ENCODE peak calls at places on chromosomes 3 and 15, in four cellular contexts. Q is neural crest cell, W is coronary artery, H is H9. O is an unnamed sample.
A peak's percentile ranks its signal among the peaks of the same experiment; 100 is the strongest.

GRCh38 chr3:11734-12133 is 184.8 kb upstream of the CHL1 start:
- DNase-seq in Q (no peak), W (no peak), H (peak; percentile 37), O (no peak)

GRCh38 chr3:194446754-194447153 is 40.0 kb downstream of the ATP13A3 start:
- DNase-seq in Q (no peak), W (no peak), H (no peak), O (no peak)

GRCh38 chr3:47283596-47284364 is 1.0 kb downstream of the KLHL18 start:
- DNase-seq in Q (no peak), W (no peak), H (peak; percentile 62), O (peak; percentile 36)

GRCh38 chr3:174329321-174329720 is 529.8 kb upstream of the NAALADL2 start:
- DNase-seq in Q (no peak), W (no peak), H (no peak), O (no peak)

GRCh38 chr15:74307827-74308642 is 59.4 kb downstream of the CYP11A1 start:
- DNase-seq in Q (peak; percentile 47), W (no peak), H (peak; percentile 67), O (no peak)

GRCh38 chr3:126147932-126148683 is 32.3 kb downstream of the ALDH1L1 start:
- DNase-seq in Q (no peak), W (no peak), H (peak; percentile 16), O (no peak)

GRCh38 chr3:22176911-22177310 is 425.9 kb upstream of the ZNF385D start:
- DNase-seq in Q (no peak), W (no peak), H (no peak), O (no peak)

GRCh38 chr3:155442066-155442465 is 148.6 kb upstream of the STRIT1 start:
- DNase-seq in Q (no peak), W (no peak), H (no peak), O (no peak)

GRCh38 chr3:3334456-3334855 is 155.0 kb upstream of the CRBN start:
- DNase-seq in Q (no peak), W (no peak), H (no peak), O (no peak)

GRCh38 chr3:194396561-194396896 is 2.5 kb downstream of the GP5 start:
- DNase-seq in Q (no peak), W (no peak), H (no peak), O (no peak)

GRCh38 chr3:64971584-64971983 is 283.8 kb upstream of the ADAMTS9 start:
- DNase-seq in Q (no peak), W (no peak), H (no peak), O (no peak)

GRCh38 chr3:7307410-7307809 is 446.5 kb downstream of the GRM7 start:
- DNase-seq in Q (no peak), W (no peak), H (no peak), O (no peak)

GRCh38 chr15:59011262-59011947 is 23.9 kb downstream of the RNF111 start:
- DNase-seq in Q (no peak), W (no peak), H (no peak), O (no peak)

GRCh38 chr3:151403246-151403645 is 18.7 kb upstream of the P2RY12 start:
- DNase-seq in Q (no peak), W (no peak), H (no peak), O (no peak)

GRCh38 chr3:154144825-154145465 is 23.8 kb downstream of the ARHGEF26 start:
- DNase-seq in Q (no peak), W (no peak), H (no peak), O (no peak)

GRCh38 chr3:169002689-169003088 is 660.8 kb downstream of the MECOM start:
- DNase-seq in Q (no peak), W (no peak), H (no peak), O (no peak)

GRCh38 chr3:14492948-14493881 is 46.9 kb downstream of the GRIP2 start:
- DNase-seq in Q (no peak), W (no peak), H (no peak), O (no peak)

GRCh38 chr3:120560304-120561250 is 35.6 kb upstream of the NDUFB4 start:
- DNase-seq in Q (no peak), W (no peak), H (peak; percentile 55), O (no peak)

GRCh38 chr3:5160926-5161858 is 26.3 kb upstream of the EDEM1 start:
- DNase-seq in Q (no peak), W (no peak), H (no peak), O (no peak)

GRCh38 chr3:194328080-194328571 is 23.0 kb downstream of the CPN2 start:
- DNase-seq in Q (no peak), W (no peak), H (peak; percentile 35), O (no peak)

GRCh38 chr3:88742674-88743507 is 364.5 kb upstream of the EPHA3 start:
- DNase-seq in Q (no peak), W (no peak), H (no peak), O (no peak)

GRCh38 chr3:142117452-142117851 is 31.9 kb downstream of the TFDP2 start:
- DNase-seq in Q (no peak), W (no peak), H (no peak), O (no peak)

GRCh38 chr3:86793786-86794185 is 197.2 kb downstream of the VGLL3 start:
- DNase-seq in Q (no peak), W (no peak), H (no peak), O (no peak)

GRCh38 chr15:82832601-82833209 is 23.3 kb downstream of the WHAMM start:
- DNase-seq in Q (no peak), W (no peak), H (no peak), O (no peak)

GRCh38 chr3:38099518-38099917 is 37.4 kb downstream of the ACAA1 start:
- DNase-seq in Q (no peak), W (no peak), H (peak; percentile 63), O (no peak)

GRCh38 chr3:38097446-38098375 is 39.2 kb downstream of the ACAA1 start:
- DNase-seq in Q (no peak), W (peak; percentile 56), H (peak; percentile 33), O (no peak)

GRCh38 chr3:38094999-38095398 is 41.9 kb downstream of the ACAA1 start:
- DNase-seq in Q (no peak), W (no peak), H (no peak), O (no peak)

GRCh38 chr3:38095687-38096483 is 41.0 kb downstream of the ACAA1 start:
- DNase-seq in Q (no peak), W (peak; percentile 60), H (no peak), O (no peak)

GRCh38 chr3:38098376-38098723 is 38.6 kb downstream of the ACAA1 start:
- DNase-seq in Q (no peak), W (no peak), H (no peak), O (no peak)
- TF ChIP-seq CTCF in Q (no peak), W (no peak), H (no peak), O (no peak)

GRCh38 chr3:128067481-128067880 is 15.2 kb downstream of the SEC61A1 start:
- DNase-seq in Q (no peak), W (no peak), H (no peak), O (no peak)

GRCh38 chr3:128070898-128071591 is 18.8 kb downstream of the SEC61A1 start:
- DNase-seq in Q (no peak), W (no peak), H (no peak), O (no peak)

GRCh38 chr3:128069271-128069670 is 17.0 kb downstream of the SEC61A1 start:
- DNase-seq in Q (no peak), W (no peak), H (no peak), O (no peak)

GRCh38 chr3:128066111-128066510 is 13.9 kb downstream of the SEC61A1 start:
- DNase-seq in Q (no peak), W (no peak), H (no peak), O (no peak)

DNA sequence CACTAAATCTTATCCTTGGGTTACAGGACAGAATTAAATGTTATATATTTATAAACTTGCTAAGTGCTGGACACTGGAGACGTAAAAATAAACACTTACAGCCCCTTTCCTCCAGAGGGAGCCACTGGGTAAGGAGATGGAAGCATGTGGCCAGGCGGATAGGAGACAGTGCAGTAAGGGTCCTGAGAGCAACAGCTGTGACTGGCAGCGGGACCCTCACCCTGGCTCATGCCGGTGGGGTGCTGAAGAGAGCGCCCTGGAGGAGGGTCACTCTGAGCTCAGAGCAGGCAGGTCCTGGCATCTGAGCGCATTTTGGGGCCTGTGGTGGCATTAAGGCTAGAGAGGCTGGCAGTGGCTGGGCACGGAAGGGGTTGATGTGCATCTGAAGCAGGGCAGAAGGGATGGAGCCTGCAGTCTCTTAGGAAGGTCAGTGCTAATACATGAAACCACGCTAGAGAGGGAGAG is 16.0 kb downstream of the SEC61A1 start:
- DNase-seq in Q (peak; percentile 44), W (no peak), H (peak; percentile 53), O (no peak)
- TF ChIP-seq CTCF in Q (peak; percentile 66), W (no peak), H (peak; percentile 74), O (peak; percentile 30)

GRCh38 chr3:16512435-16513140 is 911 bp downstream of the RFTN1 start:
- DNase-seq in Q (no peak), W (peak; percentile 77), H (peak; percentile 40), O (peak; percentile 68)
- TF ChIP-seq CTCF in Q (no peak), W (no peak), H (no peak), O (no peak)

DNA sequence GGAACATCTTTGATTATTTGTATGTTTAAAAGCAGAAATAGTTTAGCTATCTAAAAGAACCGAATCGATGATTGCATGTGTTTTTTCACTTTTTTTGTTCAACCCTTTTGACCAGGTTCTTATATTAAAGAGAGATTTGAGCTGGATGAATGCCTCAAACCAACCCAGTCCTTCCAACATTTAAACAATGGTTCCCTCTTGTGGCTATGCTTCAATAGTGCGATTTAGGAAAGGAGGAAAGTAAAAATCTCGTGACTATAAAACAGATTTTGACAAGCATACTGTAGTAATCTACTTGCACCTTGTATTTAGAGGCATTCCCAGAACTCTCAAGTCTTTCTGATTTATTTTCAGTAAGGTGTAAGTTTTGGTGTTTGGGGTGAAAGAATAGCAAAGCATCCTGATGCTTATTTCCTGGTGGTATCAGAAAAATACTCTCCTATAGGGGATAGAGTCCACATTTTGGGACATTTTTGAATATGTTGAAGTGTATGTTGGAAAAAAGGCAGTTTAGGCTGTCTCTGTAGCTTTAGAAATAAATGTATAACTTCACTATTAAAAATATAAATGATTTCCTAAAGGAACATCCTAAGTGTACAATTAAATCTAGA is 159.6 kb upstream of the KCNH8 start:
- DNase-seq in Q (no peak), W (no peak), H (no peak), O (no peak)
- TF ChIP-seq CTCF in Q (peak; percentile 88), W (no peak), H (peak; percentile 89), O (no peak)

GRCh38 chr3:140223197-140223596 is 288.2 kb downstream of the CLSTN2 start:
- DNase-seq in Q (no peak), W (no peak), H (no peak), O (no peak)

GRCh38 chr3:140219161-140219745 is 284.3 kb downstream of the CLSTN2 start:
- DNase-seq in Q (no peak), W (no peak), H (no peak), O (no peak)

GRCh38 chr3:140223631-140224030 is 288.6 kb downstream of the CLSTN2 start:
- DNase-seq in Q (no peak), W (no peak), H (no peak), O (no peak)

GRCh38 chr3:140216249-140216648 is 281.3 kb downstream of the CLSTN2 start:
- DNase-seq in Q (no peak), W (no peak), H (no peak), O (no peak)

GRCh38 chr3:140219923-140220452 is 285.0 kb downstream of the CLSTN2 start:
- DNase-seq in Q (no peak), W (no peak), H (no peak), O (no peak)
- TF ChIP-seq CTCF in Q (peak; percentile 40), W (no peak), H (peak; percentile 68), O (no peak)